ENCODE peak calls at places on chromosome 3, in five cellular contexts. U is RWPE2, L is BJ, K is IMR-90, X is DND-41. H is an unnamed sample.

GRCh38 chr3:127458698-127459097 is 131.8 kb downstream of the TPRA1 start:
- DNase-seq in L (no peak), X (peak; percentile 73), U (no peak), K (no peak), H (no peak)

GRCh38 chr3:21059409-21059808 is 691.6 kb downstream of the ZNF385D start:
- DNase-seq in K (no peak), L (peak; percentile 16), X (no peak), U (no peak), H (peak; percentile 45)

GRCh38 chr3:159749406-159749805 is 239.2 kb upstream of the IL12A start:
- DNase-seq in U (no peak), L (no peak), K (no peak), X (no peak), H (no peak)

GRCh38 chr3:10365316-10365715 is 44.4 kb upstream of the SEC13 start:
- DNase-seq in K (no peak), L (no peak), X (no peak), U (no peak), H (no peak)

GRCh38 chr3:151403246-151403645 is 18.7 kb upstream of the P2RY12 start:
- DNase-seq in X (no peak), L (peak; percentile 73), K (peak; percentile 87), U (no peak), H (peak; percentile 67)

GRCh38 chr3:36763111-36763849 is 1.1 kb downstream of the DCLK3 start:
- DNase-seq in U (no peak), K (no peak), X (no peak), L (no peak), H (no peak)

GRCh38 chr3:99952306-99952705 is 134.6 kb downstream of the CMSS1 start:
- DNase-seq in X (no peak), U (no peak), L (no peak), K (peak; percentile 86), H (no peak)

GRCh38 chr3:192422998-192423349 is 304.4 kb downstream of the FGF12 start:
- DNase-seq in K (no peak), L (no peak), U (no peak), X (no peak), H (no peak)

GRCh38 chr3:190266915-190267290 is 55.3 kb downstream of the CLDN1 start:
- DNase-seq in X (no peak), K (no peak), L (no peak), U (no peak), H (no peak)

GRCh38 chr3:65672876-65673815 is 365.6 kb downstream of the MAGI1 start:
- DNase-seq in K (peak; percentile 57), X (peak; percentile 24), U (no peak), L (no peak), H (no peak)

GRCh38 chr3:104460477-104461406 is 906.0 kb upstream of the ALCAM start:
- DNase-seq in K (peak; percentile 32), X (no peak), L (peak; percentile 23), U (no peak), H (peak; percentile 63)

GRCh38 chr3:120855665-120856437 is 52.2 kb upstream of the STXBP5L start:
- DNase-seq in X (no peak), U (no peak), K (peak; percentile 74), L (peak; percentile 6), H (peak; percentile 68)

GRCh38 chr3:97871788-97872187 is 50.0 kb downstream of the CRYBG3 start:
- DNase-seq in K (peak; percentile 41), X (no peak), U (no peak), L (no peak), H (no peak)

GRCh38 chr3:128681277-128681829 is 30.7 kb upstream of the RPN1 start:
- DNase-seq in U (no peak), K (no peak), L (no peak), X (no peak), H (peak; percentile 3)

GRCh38 chr3:119276657-119277056 is 17.5 kb upstream of the ARHGAP31 start:
- DNase-seq in X (no peak), L (no peak), K (no peak), U (no peak), H (no peak)

GRCh38 chr3:127761101-127761802 is 61.1 kb downstream of the MGLL start:
- DNase-seq in U (no peak), K (no peak), X (no peak), L (no peak), H (no peak)

GRCh38 chr3:77321646-77322045 is 281.7 kb downstream of the ROBO2 start:
- DNase-seq in X (no peak), U (no peak), K (no peak), L (no peak), H (no peak)

GRCh38 chr3:153343988-153344782 is 182.2 kb downstream of the RAP2B start:
- DNase-seq in X (no peak), U (no peak), K (no peak), L (no peak), H (no peak)

GRCh38 chr3:25033407-25034029 is 394.5 kb upstream of the RARB start:
- DNase-seq in K (peak; percentile 6), X (peak; percentile 31), U (no peak), L (no peak), H (no peak)

GRCh38 chr3:52891164-52891563 is 6.2 kb downstream of the STIMATE start:
- DNase-seq in K (no peak), L (no peak), X (no peak), U (no peak), H (no peak)

GRCh38 chr3:187063286-187064081 is 75.8 kb downstream of the RPL39L start:
- DNase-seq in L (no peak), K (peak; percentile 12), U (no peak), X (no peak), H (no peak)

GRCh38 chr3:169295126-169295525 is 368.4 kb downstream of the MECOM start:
- DNase-seq in X (no peak), L (no peak), U (no peak), K (peak; percentile 42), H (no peak)

GRCh38 chr3:128422762-128423524 is 43.7 kb downstream of the DNAJB8 start:
- DNase-seq in U (no peak), K (no peak), X (no peak), L (no peak), H (no peak)

GRCh38 chr3:194306771-194307640 is 44.1 kb downstream of the CPN2 start:
- DNase-seq in U (peak; percentile 7), X (peak; percentile 49), L (no peak), K (no peak), H (no peak)

GRCh38 chr3:61893840-61894566 is 332.6 kb downstream of the PTPRG start:
- DNase-seq in X (no peak), L (no peak), U (no peak), K (no peak), H (no peak)

GRCh38 chr3:100893590-100893989 is 99.6 kb downstream of the ABI3BP start:
- DNase-seq in X (no peak), K (peak; percentile 66), L (no peak), U (no peak), H (no peak)

DNA sequence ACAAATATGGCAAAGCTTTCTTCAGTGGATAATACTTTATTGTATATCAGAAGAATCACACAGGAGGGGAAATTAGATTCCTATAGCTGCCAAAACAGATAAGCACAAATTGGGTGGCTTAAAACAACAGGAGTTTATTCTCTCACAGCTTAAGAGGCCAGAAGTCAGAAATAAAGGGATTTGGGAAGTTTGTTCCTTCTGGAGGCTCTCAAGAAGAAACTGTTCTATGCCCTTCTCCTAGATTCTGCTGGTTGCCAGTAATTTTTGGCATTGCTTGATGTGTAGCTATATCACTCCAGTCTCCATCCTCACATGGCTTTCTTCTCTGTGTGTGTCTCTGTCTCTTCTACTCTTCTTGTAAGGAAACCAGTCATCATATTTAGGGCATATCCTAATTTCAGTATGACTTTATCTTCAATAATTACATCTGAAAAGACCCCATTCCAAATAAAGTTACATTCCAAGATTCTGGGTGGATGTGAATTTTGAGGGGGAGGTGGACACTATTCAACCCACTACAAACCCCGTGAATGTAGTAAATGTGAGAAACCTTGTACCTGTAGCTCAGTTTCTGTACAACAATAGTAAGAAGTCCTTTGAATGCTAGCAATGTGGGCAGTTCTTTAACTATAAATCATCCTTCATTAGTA is 22.2 kb upstream of the WNT7A start:
- DNase-seq in K (no peak), U (no peak), L (no peak), X (no peak), H (no peak)
- TF ChIP-seq CTCF in K (no peak), U (no peak), L (no peak), X (no peak), H (no peak)

DNA sequence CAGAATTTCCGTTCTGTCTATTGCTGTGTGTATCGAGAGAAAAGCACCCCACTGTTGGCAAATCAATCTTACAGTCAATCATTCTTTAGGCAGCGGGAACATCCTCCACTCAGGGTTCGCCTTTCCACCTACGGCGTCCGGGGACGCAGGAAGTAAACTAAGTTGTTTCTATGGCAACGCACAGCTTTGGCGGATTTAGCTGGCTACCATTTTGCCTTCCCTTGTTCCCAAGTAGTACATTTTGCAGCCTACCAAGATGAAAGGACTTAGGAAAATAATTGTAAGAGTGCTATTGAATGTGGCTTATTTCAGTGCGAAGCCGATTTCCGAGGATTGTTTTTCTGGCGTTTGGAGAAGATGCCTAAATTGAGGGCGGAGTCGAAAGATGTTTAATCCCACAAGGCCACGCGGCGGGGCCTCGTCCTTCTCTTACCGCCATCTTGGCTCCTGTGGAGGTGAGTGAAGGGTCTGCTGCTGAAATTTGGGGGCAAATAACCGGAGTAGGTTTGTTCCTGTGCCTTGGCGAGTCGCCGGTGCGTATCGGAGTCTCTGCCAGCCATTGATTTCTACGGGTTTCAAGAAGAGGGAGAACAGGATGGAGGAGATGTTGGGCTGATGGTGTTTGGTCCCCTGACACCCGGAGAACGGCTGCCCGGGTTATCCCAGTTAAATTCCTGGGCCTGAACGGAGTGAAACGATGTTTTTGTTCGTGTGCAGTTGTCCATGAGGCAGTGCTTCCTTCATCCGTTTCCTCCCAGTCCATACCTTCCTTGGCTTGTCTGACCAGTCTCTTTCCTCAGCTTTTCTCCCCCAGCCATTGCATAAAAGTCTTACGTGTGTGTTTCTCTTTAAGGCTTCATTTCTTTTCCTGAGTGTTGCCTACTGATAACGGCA is at the start of gene RPL35A:
- DNase-seq in X (peak; percentile 87), K (peak; percentile 93), L (peak; percentile 86), U (peak; percentile 83), H (peak; percentile 81)
- TF ChIP-seq CTCF in X (no peak), K (no peak), L (no peak), U (no peak), H (no peak)

DNA sequence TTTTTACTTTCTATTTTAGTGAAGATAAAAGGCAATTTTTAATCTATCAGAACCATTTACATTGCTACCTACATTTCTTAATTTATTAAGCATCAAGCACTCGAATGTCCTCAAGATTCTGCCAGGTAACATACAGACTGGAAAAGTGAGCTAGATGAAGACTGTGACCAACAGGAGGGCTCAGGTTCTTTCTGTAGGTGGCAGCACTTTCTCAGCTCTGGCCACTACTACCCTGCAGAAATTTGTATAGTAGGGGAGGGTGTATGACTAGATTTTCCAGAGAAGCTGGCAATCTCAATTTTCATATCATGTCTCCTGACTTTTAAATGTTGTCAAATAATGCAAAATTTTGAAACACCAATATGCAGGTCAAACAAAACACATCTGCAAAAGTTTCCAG is 165.0 kb upstream of the SUCLG2 start:
- DNase-seq in K (no peak), U (no peak), X (no peak), L (no peak), H (no peak)
- TF ChIP-seq CTCF in K (no peak), U (peak; percentile 14), X (peak; percentile 20), L (no peak), H (no peak)

GRCh38 chr3:147390589-147391569 is 15.5 kb downstream of the ZIC4 start:
- DNase-seq in X (no peak), K (no peak), L (no peak), U (no peak), H (no peak)

GRCh38 chr3:147394168-147394941 is 12.0 kb downstream of the ZIC4 start:
- DNase-seq in L (no peak), K (no peak), U (no peak), X (no peak), H (no peak)

GRCh38 chr3:147391726-147392082 is 14.6 kb downstream of the ZIC4 start:
- DNase-seq in U (no peak), L (peak; percentile 18), K (no peak), X (no peak), H (no peak)

GRCh38 chr3:147392083-147392916 is 14.0 kb downstream of the ZIC4 start:
- DNase-seq in U (no peak), X (no peak), K (no peak), L (peak; percentile 37), H (peak; percentile 13)

GRCh38 chr3:147393261-147393964 is 12.9 kb downstream of the ZIC4 start:
- DNase-seq in U (no peak), X (no peak), K (no peak), L (no peak), H (no peak)
- TF ChIP-seq CTCF in U (no peak), X (no peak), K (no peak), L (peak; percentile 31), H (no peak)

H was measured in AG09309.